ENCODE peak calls at places on chromosome 7, in six cellular contexts. One of them, this sample, is unnamed.

GRCh38 chr7:107644704-107645083 is 15.9 kb upstream of the SLC26A4 start:
- DNase-seq in A549: no peak
- DNase-seq in AG04450: no peak
- DNase-seq in IMR-90: peak
- DNase-seq in suprapubic skin: no peak
- DNase-seq in foreskin fibroblast: no peak
- DNase-seq in this sample: peak

GRCh38 chr7:30281791-30282190 is 2.6 kb upstream of the ZNRF2 start:
- DNase-seq in A549: no peak
- DNase-seq in AG04450: no peak
- DNase-seq in IMR-90: no peak
- DNase-seq in suprapubic skin: no peak
- DNase-seq in foreskin fibroblast: no peak
- DNase-seq in this sample: no peak

GRCh38 chr7:28623863-28624262 is 211.5 kb downstream of the CREB5 start:
- DNase-seq in A549: no peak
- DNase-seq in AG04450: no peak
- DNase-seq in IMR-90: no peak
- DNase-seq in suprapubic skin: no peak
- DNase-seq in foreskin fibroblast: no peak
- DNase-seq in this sample: no peak

GRCh38 chr7:49322476-49322875 is 398.1 kb downstream of the CDC14C start:
- DNase-seq in A549: no peak
- DNase-seq in AG04450: no peak
- DNase-seq in IMR-90: no peak
- DNase-seq in suprapubic skin: no peak
- DNase-seq in foreskin fibroblast: no peak
- DNase-seq in this sample: no peak

GRCh38 chr7:102456327-102456726 is 8.3 kb downstream of the ALKBH4 start:
- DNase-seq in A549: no peak
- DNase-seq in AG04450: no peak
- DNase-seq in IMR-90: peak
- DNase-seq in suprapubic skin: no peak
- DNase-seq in foreskin fibroblast: peak
- DNase-seq in this sample: no peak

GRCh38 chr7:29377718-29378117 is 183.1 kb downstream of the CHN2 start:
- DNase-seq in A549: no peak
- DNase-seq in AG04450: no peak
- DNase-seq in IMR-90: no peak
- DNase-seq in suprapubic skin: no peak
- DNase-seq in foreskin fibroblast: no peak
- DNase-seq in this sample: no peak

GRCh38 chr7:155762639-155763038 is 49.6 kb downstream of the SHH start:
- DNase-seq in A549: no peak
- DNase-seq in AG04450: no peak
- DNase-seq in IMR-90: no peak
- DNase-seq in suprapubic skin: no peak
- DNase-seq in foreskin fibroblast: no peak
- DNase-seq in this sample: no peak

GRCh38 chr7:137790828-137791227 is 55.9 kb downstream of the DGKI start:
- DNase-seq in A549: no peak
- DNase-seq in AG04450: no peak
- DNase-seq in IMR-90: no peak
- DNase-seq in suprapubic skin: no peak
- DNase-seq in foreskin fibroblast: peak
- DNase-seq in this sample: peak

GRCh38 chr7:46658281-46658680 is 737.2 kb upstream of the IGFBP3 start:
- DNase-seq in A549: no peak
- DNase-seq in AG04450: no peak
- DNase-seq in IMR-90: no peak
- DNase-seq in suprapubic skin: no peak
- DNase-seq in foreskin fibroblast: no peak
- DNase-seq in this sample: peak

GRCh38 chr7:55524558-55525310 is 47.6 kb downstream of the VOPP1 start:
- DNase-seq in A549: no peak
- DNase-seq in AG04450: no peak
- DNase-seq in IMR-90: no peak
- DNase-seq in suprapubic skin: no peak
- DNase-seq in foreskin fibroblast: no peak
- DNase-seq in this sample: peak

GRCh38 chr7:66970310-66970709 is 25.1 kb downstream of the SBDS start:
- DNase-seq in A549: no peak
- DNase-seq in AG04450: no peak
- DNase-seq in IMR-90: no peak
- DNase-seq in suprapubic skin: no peak
- DNase-seq in foreskin fibroblast: no peak
- DNase-seq in this sample: no peak

GRCh38 chr7:19321925-19322470 is 176.8 kb upstream of the FERD3L start:
- DNase-seq in A549: no peak
- DNase-seq in AG04450: no peak
- DNase-seq in IMR-90: no peak
- DNase-seq in suprapubic skin: no peak
- DNase-seq in foreskin fibroblast: no peak
- DNase-seq in this sample: no peak

GRCh38 chr7:128056901-128057300 is 25.7 kb upstream of the LRRC4 start:
- DNase-seq in A549: no peak
- DNase-seq in AG04450: peak
- DNase-seq in IMR-90: peak
- DNase-seq in suprapubic skin: no peak
- DNase-seq in foreskin fibroblast: peak
- DNase-seq in this sample: peak

GRCh38 chr7:44124822-44125202 is 1.5 kb upstream of the POLD2 start:
- DNase-seq in A549: no peak
- DNase-seq in AG04450: no peak
- DNase-seq in IMR-90: no peak
- DNase-seq in suprapubic skin: no peak
- DNase-seq in foreskin fibroblast: no peak
- DNase-seq in this sample: no peak

GRCh38 chr7:128948976-128949760 is 11.4 kb downstream of the IRF5 start:
- DNase-seq in A549: no peak
- DNase-seq in AG04450: no peak
- DNase-seq in IMR-90: no peak
- DNase-seq in suprapubic skin: no peak
- DNase-seq in foreskin fibroblast: no peak
- DNase-seq in this sample: no peak

GRCh38 chr7:130865408-130866236 is 131.6 kb upstream of the KLF14 start:
- DNase-seq in A549: no peak
- DNase-seq in AG04450: no peak
- DNase-seq in IMR-90: peak
- DNase-seq in suprapubic skin: no peak
- DNase-seq in foreskin fibroblast: no peak
- DNase-seq in this sample: no peak

GRCh38 chr7:32957326-32958045 is at the start of gene FKBP9:
- DNase-seq in A549: peak
- DNase-seq in AG04450: no peak
- DNase-seq in IMR-90: peak
- DNase-seq in suprapubic skin: peak
- DNase-seq in foreskin fibroblast: peak
- DNase-seq in this sample: peak

GRCh38 chr7:129955993-129956543 is 3.3 kb upstream of the UBE2H start:
- DNase-seq in A549: no peak
- DNase-seq in AG04450: no peak
- DNase-seq in IMR-90: no peak
- DNase-seq in suprapubic skin: peak
- DNase-seq in foreskin fibroblast: no peak
- DNase-seq in this sample: peak

GRCh38 chr7:5296015-5296621 is 13.4 kb downstream of the SLC29A4 start:
- DNase-seq in A549: no peak
- DNase-seq in AG04450: no peak
- DNase-seq in IMR-90: no peak
- DNase-seq in suprapubic skin: no peak
- DNase-seq in foreskin fibroblast: no peak
- DNase-seq in this sample: no peak
- H3K4me3 ChIP-seq in A549: no peak
- H3K4me3 ChIP-seq in AG04450: no peak
- H3K4me3 ChIP-seq in IMR-90: no peak
- H3K4me3 ChIP-seq in suprapubic skin: no peak
- H3K4me3 ChIP-seq in foreskin fibroblast: no peak
- H3K4me3 ChIP-seq in this sample: no peak

GRCh38 chr7:150994141-150994837 is 3.5 kb downstream of the NOS3 start:
- DNase-seq in A549: no peak
- DNase-seq in AG04450: no peak
- DNase-seq in IMR-90: no peak
- DNase-seq in suprapubic skin: no peak
- DNase-seq in foreskin fibroblast: no peak
- DNase-seq in this sample: no peak
- H3K4me3 ChIP-seq in A549: no peak
- H3K4me3 ChIP-seq in AG04450: no peak
- H3K4me3 ChIP-seq in IMR-90: no peak
- H3K4me3 ChIP-seq in suprapubic skin: peak
- H3K4me3 ChIP-seq in foreskin fibroblast: no peak
- H3K4me3 ChIP-seq in this sample: no peak

GRCh38 chr7:1539346-1540321 is 9.1 kb downstream of the MAFK start:
- DNase-seq in A549: no peak
- DNase-seq in AG04450: no peak
- DNase-seq in IMR-90: peak
- DNase-seq in suprapubic skin: peak
- DNase-seq in foreskin fibroblast: no peak
- DNase-seq in this sample: peak
- H3K4me3 ChIP-seq in A549: peak
- H3K4me3 ChIP-seq in AG04450: no peak
- H3K4me3 ChIP-seq in IMR-90: no peak
- H3K4me3 ChIP-seq in suprapubic skin: no peak
- H3K4me3 ChIP-seq in foreskin fibroblast: no peak
- H3K4me3 ChIP-seq in this sample: no peak

DNA sequence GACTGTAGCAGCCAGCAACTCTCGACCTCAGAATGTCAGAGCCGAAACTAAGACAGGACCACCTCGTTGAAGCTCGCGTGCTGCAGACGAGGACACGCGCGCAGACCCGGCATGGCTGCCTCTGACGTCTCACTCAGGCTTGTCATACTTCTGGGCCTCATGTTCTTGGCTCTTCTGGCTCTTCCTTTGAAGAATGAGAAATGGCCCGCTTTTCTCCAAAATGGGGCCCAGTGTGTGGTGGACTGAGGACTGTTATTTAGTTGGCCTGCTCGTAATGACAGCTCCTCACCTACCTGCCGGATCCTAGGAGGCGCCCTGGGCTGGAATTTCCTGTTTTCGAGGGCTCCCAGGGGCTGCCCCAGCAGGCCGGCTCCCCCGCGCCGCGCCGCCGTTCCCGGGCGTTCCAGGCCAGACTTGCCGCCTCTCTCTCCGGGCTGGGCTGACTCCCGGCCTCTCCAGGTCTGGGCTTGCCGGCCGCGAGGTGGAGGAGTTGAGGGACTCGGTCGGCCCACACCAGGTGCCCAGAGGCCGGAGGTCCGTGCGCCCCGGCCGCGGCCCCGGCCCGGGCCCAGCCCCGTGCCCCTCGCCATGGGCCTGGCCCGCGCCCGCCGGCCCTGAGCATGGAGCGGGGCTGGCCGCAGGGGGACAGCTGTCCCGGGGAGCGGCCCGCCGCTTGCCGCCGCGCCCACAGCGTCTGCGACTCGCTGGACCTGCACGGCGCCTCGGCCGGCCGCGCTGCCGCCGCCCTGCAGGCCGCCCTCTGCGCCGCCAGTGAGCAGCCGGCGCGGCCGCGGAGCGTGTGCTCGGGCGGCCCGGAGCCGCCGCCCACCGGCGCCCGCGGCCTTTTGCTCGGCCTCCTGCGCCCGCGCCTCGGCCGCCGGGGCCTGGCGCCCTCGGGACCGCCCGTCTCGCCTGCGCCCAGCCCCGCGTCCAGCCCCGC is 28.1 kb downstream of the AGAP3 start:
- DNase-seq in A549: no peak
- DNase-seq in AG04450: no peak
- DNase-seq in IMR-90: no peak
- DNase-seq in suprapubic skin: no peak
- DNase-seq in foreskin fibroblast: no peak
- DNase-seq in this sample: no peak
- H3K4me3 ChIP-seq in A549: no peak
- H3K4me3 ChIP-seq in AG04450: peak
- H3K4me3 ChIP-seq in IMR-90: no peak
- H3K4me3 ChIP-seq in suprapubic skin: peak
- H3K4me3 ChIP-seq in foreskin fibroblast: no peak
- H3K4me3 ChIP-seq in this sample: no peak

DNA sequence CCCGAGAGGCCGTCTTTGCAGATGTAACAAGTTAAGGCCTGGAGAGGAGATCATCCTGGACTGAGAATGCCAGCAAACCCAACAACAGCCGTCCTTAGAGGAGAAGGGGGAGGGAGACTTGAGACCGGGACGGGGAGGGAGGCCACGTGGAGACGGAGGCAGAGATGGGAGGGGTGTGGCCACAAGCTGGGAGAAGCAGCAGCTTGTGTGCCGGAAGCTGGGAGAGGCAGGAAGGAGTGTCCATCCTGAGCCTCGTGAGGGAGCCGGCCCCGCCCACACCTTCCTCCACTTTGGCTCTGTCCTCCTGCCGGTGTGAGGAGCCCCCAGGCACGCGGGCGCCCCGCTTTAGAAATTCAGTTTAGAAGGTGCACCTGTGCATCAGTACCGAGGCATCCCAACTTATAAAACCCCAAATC is 95.7 kb downstream of the DNAJB6 start:
- DNase-seq in A549: peak
- DNase-seq in AG04450: peak
- DNase-seq in IMR-90: peak
- DNase-seq in suprapubic skin: no peak
- DNase-seq in foreskin fibroblast: peak
- DNase-seq in this sample: peak
- H3K4me3 ChIP-seq in A549: peak
- H3K4me3 ChIP-seq in AG04450: peak
- H3K4me3 ChIP-seq in IMR-90: peak
- H3K4me3 ChIP-seq in suprapubic skin: peak
- H3K4me3 ChIP-seq in foreskin fibroblast: peak
- H3K4me3 ChIP-seq in this sample: peak